ENCODE peak calls at places on chromosome X, in four cellular contexts. M, V, R and U are unnamed samples.

GRCh38 chrX:54357414-54358377 is at the start of gene WNK3:
- DNase-seq in V (peak), R (peak), M (peak), U (peak)

GRCh38 chrX:53262918-53263394 is 18.4 kb downstream of the IQSEC2 start:
- DNase-seq in M (no peak), R (peak), V (no peak), U (no peak)

GRCh38 chrX:120205816-120206753 is 44.5 kb upstream of the ZBTB33 start:
- DNase-seq in M (no peak), V (no peak), R (no peak), U (no peak)

GRCh38 chrX:25022499-25023325 is 6.9 kb upstream of the ARX start:
- DNase-seq in M (peak), V (no peak), R (no peak), U (no peak)

GRCh38 chrX:45322382-45322781 is 121.7 kb upstream of the DIPK2B start:
- DNase-seq in R (peak), V (peak), M (peak), U (peak)

GRCh38 chrX:331145-331771 is 12.7 kb upstream of the GTPBP6 start:
- DNase-seq in M (peak), R (peak), V (no peak), U (no peak)

GRCh38 chrX:66994729-66995128 is 355.9 kb upstream of the EDA2R start:
- DNase-seq in R (no peak), M (peak), V (peak), U (no peak)

GRCh38 chrX:16699389-16699788 is 13.1 kb downstream of the CTPS2 start:
- DNase-seq in M (no peak), R (no peak), V (no peak), U (no peak)

GRCh38 chrX:135481696-135482179 is 38.7 kb upstream of the INTS6L start:
- DNase-seq in R (no peak), M (no peak), V (no peak), U (no peak)

GRCh38 chrX:135421932-135422809 is at the start of gene SMIM10L2A:
- DNase-seq in R (no peak), V (peak), M (peak), U (no peak)

GRCh38 chrX:46840946-46841740 is 4.3 kb downstream of the RP2 start:
- DNase-seq in R (no peak), M (no peak), V (no peak), U (no peak)

GRCh38 chrX:85244411-85245210 is 820 bp downstream of the ZNF711 start:
- DNase-seq in R (peak), V (peak), M (peak), U (no peak)

GRCh38 chrX:100931218-100931924 is 2.7 kb upstream of the XKRX start:
- DNase-seq in R (no peak), M (no peak), V (no peak), U (no peak)

GRCh38 chrX:103404225-103405008 is 28.1 kb downstream of the BEX3 start:
- DNase-seq in R (peak), V (peak), M (peak), U (peak)

GRCh38 chrX:23819385-23820234 is 36.6 kb downstream of the SAT1 start:
- DNase-seq in R (peak), M (no peak), V (no peak), U (no peak)

GRCh38 chrX:136586386-136586785 is 54.4 kb downstream of the VGLL1 start:
- DNase-seq in R (no peak), V (no peak), M (no peak), U (no peak)

GRCh38 chrX:54479471-54480122 is 16.4 kb downstream of the FGD1 start:
- DNase-seq in V (peak), R (no peak), M (peak), U (peak)

GRCh38 chrX:100864967-100865366 is 9.2 kb downstream of the NOX1 start:
- DNase-seq in M (no peak), R (peak), V (no peak), U (no peak)

GRCh38 chrX:133880032-133880443 is 105.4 kb downstream of the GPC3 start:
- DNase-seq in M (no peak), V (no peak), R (no peak), U (no peak)

GRCh38 chrX:134026732-134027311 is 41.4 kb upstream of the GPC3 start:
- DNase-seq in R (peak), V (peak), M (peak), U (peak)

GRCh38 chrX:156004256-156004655 is 6.8 kb downstream of the IL9R start:
- DNase-seq in M (no peak), V (no peak), R (no peak), U (no peak)

GRCh38 chrX:140447150-140447549 is 57.7 kb downstream of the SOX3 start:
- DNase-seq in V (peak), M (no peak), R (no peak), U (no peak)

GRCh38 chrX:103687073-103687695 is 685 bp upstream of the MORF4L2 start:
- DNase-seq in V (no peak), R (peak), M (peak), U (peak)

GRCh38 chrX:8235026-8235425 is 64.0 kb upstream of the VCX2 start:
- DNase-seq in M (no peak), V (no peak), R (no peak), U (no peak)

GRCh38 chrX:105837227-105837626 is 14.9 kb downstream of the NRK start:
- DNase-seq in M (no peak), V (no peak), R (peak), U (no peak)

GRCh38 chrX:68488657-68489056 is 10.2 kb upstream of the YIPF6 start:
- DNase-seq in M (no peak), R (no peak), V (no peak), U (no peak)
- H3K56ac ChIP-seq in M (no peak), R (no peak), V (no peak), U (no peak)

GRCh38 chrX:154829102-154829501 is 5.4 kb downstream of the SMIM9 start:
- DNase-seq in V (no peak), R (no peak), M (no peak), U (no peak)
- H3K56ac ChIP-seq in V (no peak), R (no peak), M (no peak), U (no peak)

DNA sequence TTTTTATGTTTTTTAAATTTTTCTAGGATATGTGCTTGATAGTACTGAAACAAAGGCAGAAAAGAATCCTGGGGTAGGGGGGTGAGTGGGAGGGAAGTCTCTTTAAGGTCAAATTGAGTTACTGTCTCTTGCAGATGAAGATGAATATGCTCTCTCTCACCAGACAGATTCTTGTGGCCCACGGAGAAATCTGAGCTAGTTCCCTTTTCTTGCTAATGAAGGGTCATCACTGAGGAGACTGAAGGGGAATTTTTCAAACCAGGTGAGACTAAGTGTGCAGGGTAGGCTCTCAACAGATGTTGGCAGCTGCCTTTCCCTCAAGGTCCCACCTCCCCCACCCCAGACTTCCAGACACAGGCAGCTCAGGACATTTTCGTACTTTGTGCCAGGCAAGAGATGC is 21.5 kb downstream of the FAM9C start:
- DNase-seq in M (no peak), R (no peak), V (no peak), U (no peak)
- H3K56ac ChIP-seq in M (no peak), R (no peak), V (no peak), U (no peak)

DNA sequence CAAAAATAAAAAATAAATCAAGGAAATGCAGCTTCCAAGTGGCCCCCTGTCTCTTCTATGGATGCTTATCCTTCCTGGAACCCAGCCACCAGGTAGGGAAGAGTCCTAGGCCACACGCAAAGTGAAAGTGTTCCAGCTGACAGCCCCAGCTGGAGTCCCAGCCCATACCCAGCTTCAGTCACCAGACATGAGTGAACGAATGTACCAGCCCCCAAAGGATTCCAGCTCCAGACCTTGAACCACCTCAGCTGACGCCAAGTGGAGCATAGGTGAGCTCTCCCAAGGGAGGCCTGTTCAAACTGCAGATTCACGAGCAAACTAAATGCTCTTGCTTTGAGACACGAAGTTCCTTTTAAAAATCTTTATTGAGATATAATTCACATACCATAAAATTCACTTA is 62.0 kb downstream of the BCOR start:
- DNase-seq in V (no peak), R (no peak), M (no peak), U (no peak)
- H3K56ac ChIP-seq in V (no peak), R (no peak), M (no peak), U (no peak)

DNA sequence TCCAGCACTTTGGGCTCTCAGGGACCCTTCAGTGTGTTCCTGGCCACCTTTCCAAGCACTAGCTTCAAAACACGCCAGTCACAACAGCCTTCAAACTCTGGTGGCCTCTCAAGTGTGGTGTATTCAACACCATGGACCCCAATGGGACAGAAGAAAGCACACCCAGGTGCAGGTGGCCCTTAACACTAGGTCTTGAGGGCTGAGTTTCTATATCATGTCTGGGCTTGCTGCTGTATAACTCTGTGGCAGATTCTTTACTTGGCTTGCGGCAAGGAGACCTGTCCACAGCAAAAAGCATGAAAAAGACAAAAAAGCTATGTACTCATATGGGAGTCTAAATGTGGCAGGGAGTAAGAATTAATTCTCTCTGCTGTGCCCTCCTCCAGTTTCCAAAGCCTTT is 23.1 kb downstream of the MSL3 start:
- DNase-seq in R (no peak), M (no peak), V (no peak), U (no peak)
- H3K56ac ChIP-seq in R (no peak), M (no peak), V (no peak), U (no peak)

GRCh38 chrX:129577473-129577872 is 37.4 kb downstream of the OCRL start:
- DNase-seq in V (peak), R (peak), M (no peak), U (no peak)

GRCh38 chrX:129577877-129578276 is 37.8 kb downstream of the OCRL start:
- DNase-seq in V (no peak), R (no peak), M (no peak), U (no peak)

GRCh38 chrX:129585143-129585542 is 45.1 kb downstream of the OCRL start:
- DNase-seq in R (no peak), M (no peak), V (no peak), U (no peak)

GRCh38 chrX:129585691-129586090 is 45.6 kb downstream of the OCRL start:
- DNase-seq in V (no peak), M (no peak), R (peak), U (no peak)

GRCh38 chrX:129581904-129582303 is 41.8 kb downstream of the OCRL start:
- DNase-seq in R (peak), V (no peak), M (no peak), U (no peak)
- H3K56ac ChIP-seq in R (no peak), V (no peak), M (no peak), U (no peak)

GRCh38 chrX:114599903-114600302 is 16.0 kb downstream of the HTR2C start:
- DNase-seq in V (no peak), R (no peak), M (no peak), U (no peak)

DNA sequence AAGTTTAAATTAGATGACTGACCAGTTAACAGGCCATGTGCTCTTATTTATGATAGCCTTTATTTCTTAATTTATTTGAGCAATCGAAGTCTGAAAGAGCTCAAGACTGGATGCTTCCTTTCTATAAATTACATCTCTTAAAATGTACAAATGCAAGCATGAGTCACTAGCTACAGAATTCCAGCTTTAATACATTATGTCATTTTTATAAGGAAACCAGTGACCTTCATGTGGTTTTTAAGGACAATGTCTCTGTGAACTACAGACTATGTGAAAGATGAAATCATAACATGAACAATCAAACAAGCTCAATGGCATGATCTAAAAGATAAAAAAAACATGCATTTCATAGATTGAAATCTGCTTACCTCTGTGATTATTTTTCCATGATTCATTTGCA is 15.4 kb downstream of the HTR2C start:
- DNase-seq in M (no peak), R (no peak), V (no peak), U (no peak)
- H3K56ac ChIP-seq in M (no peak), R (no peak), V (no peak), U (no peak)